ENCODE peak calls at places on chromosomes 12 and 14, in five cellular contexts. One of them, this sample, is unnamed.

GRCh38 chr14:37819155-37820015 is 224.0 kb downstream of the TTC6 start:
- DNase-seq in stomach: no peak
- DNase-seq in HCT116: no peak
- DNase-seq in K562: no peak
- DNase-seq in vagina: no peak
- DNase-seq in this sample: no peak

GRCh38 chr14:22646570-22647254 is 2.6 kb upstream of the OR6J1 start:
- DNase-seq in HCT116: no peak
- DNase-seq in stomach: no peak
- DNase-seq in K562: no peak
- DNase-seq in vagina: no peak
- DNase-seq in this sample: no peak

GRCh38 chr14:74848768-74849167 is 27.2 kb downstream of the PROX2 start:
- DNase-seq in vagina: no peak
- DNase-seq in K562: no peak
- DNase-seq in stomach: no peak
- DNase-seq in HCT116: no peak
- DNase-seq in this sample: no peak

GRCh38 chr12:105337391-105337790 is 6.9 kb downstream of the C12orf75 start:
- DNase-seq in stomach: no peak
- DNase-seq in HCT116: no peak
- DNase-seq in vagina: no peak
- DNase-seq in K562: no peak
- DNase-seq in this sample: no peak

GRCh38 chr14:103023881-103024473 is 33.4 kb downstream of the CDC42BPB start:
- DNase-seq in HCT116: no peak
- DNase-seq in stomach: no peak
- DNase-seq in vagina: no peak
- DNase-seq in K562: no peak
- DNase-seq in this sample: no peak

GRCh38 chr12:29796823-29797263 is 13.1 kb upstream of the TMTC1 start:
- DNase-seq in K562: no peak
- DNase-seq in HCT116: peak; percentile 29
- DNase-seq in stomach: no peak
- DNase-seq in vagina: no peak
- DNase-seq in this sample: no peak

GRCh38 chr14:23052182-23052623 is 5.1 kb downstream of the CDH24 start:
- DNase-seq in stomach: peak; percentile 68
- DNase-seq in HCT116: no peak
- DNase-seq in vagina: no peak
- DNase-seq in K562: peak; percentile 58
- DNase-seq in this sample: no peak

GRCh38 chr14:106286697-106287290 is 760.4 kb downstream of the TMEM121 start:
- DNase-seq in HCT116: no peak
- DNase-seq in K562: peak; percentile 41
- DNase-seq in vagina: no peak
- DNase-seq in stomach: no peak
- DNase-seq in this sample: no peak

GRCh38 chr14:31037709-31038221 is 11.6 kb upstream of the STRN3 start:
- DNase-seq in stomach: no peak
- DNase-seq in HCT116: no peak
- DNase-seq in vagina: no peak
- DNase-seq in K562: no peak
- DNase-seq in this sample: no peak

GRCh38 chr12:130976171-130976720 is 22.5 kb downstream of the ADGRD1 start:
- DNase-seq in vagina: peak; percentile 72
- DNase-seq in stomach: no peak
- DNase-seq in HCT116: no peak
- DNase-seq in K562: no peak
- DNase-seq in this sample: no peak

GRCh38 chr12:90575995-90576394 is 379.0 kb downstream of the CCER1 start:
- DNase-seq in HCT116: no peak
- DNase-seq in stomach: no peak
- DNase-seq in vagina: no peak
- DNase-seq in K562: no peak
- DNase-seq in this sample: no peak

DNA sequence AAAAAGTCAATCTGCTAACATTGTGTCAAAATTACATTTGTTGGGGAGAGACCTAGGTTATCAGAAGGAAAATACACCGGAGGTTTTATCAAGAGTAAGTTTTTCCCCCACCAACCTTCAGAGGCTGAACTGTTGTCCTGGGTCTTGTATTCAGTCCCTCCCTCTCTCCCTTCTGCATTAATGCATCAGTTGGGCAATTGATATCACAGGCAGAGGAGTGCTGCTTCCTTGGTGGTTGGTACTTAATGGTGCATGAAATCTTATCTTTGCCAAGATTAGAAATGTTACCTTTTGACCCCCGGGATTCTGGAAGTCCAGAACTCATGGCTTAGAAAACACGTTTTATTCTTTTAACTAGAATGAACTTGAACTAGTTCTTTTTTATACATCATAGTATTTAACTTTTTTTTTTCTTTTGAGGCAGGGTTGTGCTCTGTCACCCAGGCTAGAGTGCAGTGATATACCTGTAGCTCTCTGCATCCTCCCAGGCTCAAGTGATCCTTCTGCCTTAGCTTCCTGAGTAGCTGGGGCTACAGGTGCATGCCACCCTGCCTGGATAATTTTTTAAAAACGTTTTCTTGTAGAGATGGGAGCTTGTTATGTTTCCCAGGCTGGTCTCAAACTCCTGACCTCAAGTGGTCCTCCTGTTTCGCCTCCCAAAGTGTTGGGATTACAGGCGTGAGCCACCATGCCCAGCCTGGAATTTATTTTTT is 4.9 kb downstream of the PCBP2 start:
- DNase-seq in stomach: no peak
- DNase-seq in vagina: no peak
- DNase-seq in HCT116: no peak
- DNase-seq in K562: no peak
- DNase-seq in this sample: no peak
- TF ChIP-seq POLR2AphosphoS5 in stomach: peak; percentile 18
- TF ChIP-seq POLR2AphosphoS5 in vagina: no peak
- TF ChIP-seq POLR2AphosphoS5 in HCT116: peak; percentile 14
- TF ChIP-seq POLR2AphosphoS5 in K562: peak; percentile 42
- TF ChIP-seq POLR2AphosphoS5 in this sample: no peak

GRCh38 chr14:72444701-72445100 is 449.2 kb downstream of the DPF3 start:
- DNase-seq in vagina: no peak
- DNase-seq in stomach: no peak
- DNase-seq in K562: no peak
- DNase-seq in HCT116: no peak
- DNase-seq in this sample: no peak
- H3K27ac ChIP-seq in vagina: no peak overlapping the region
- H3K27ac ChIP-seq in stomach: no peak overlapping the region
- H3K27ac ChIP-seq in K562: no peak overlapping the region
- H3K27ac ChIP-seq in HCT116: no peak overlapping the region
- H3K27ac ChIP-seq in this sample: no peak overlapping the region

GRCh38 chr14:34059925-34060746 is 109.3 kb upstream of the EGLN3 start:
- DNase-seq in stomach: peak; percentile 85
- DNase-seq in K562: peak; percentile 88
- DNase-seq in vagina: no peak
- DNase-seq in HCT116: no peak
- DNase-seq in this sample: peak; percentile 83
- TF ChIP-seq POLR2A in stomach: no peak
- TF ChIP-seq POLR2A in K562: peak; percentile 63
- TF ChIP-seq POLR2A in vagina: no peak
- TF ChIP-seq POLR2A in HCT116: peak; percentile 63
- TF ChIP-seq POLR2A in this sample: peak; percentile 38

GRCh38 chr14:91388551-91388975 is 29.1 kb downstream of the CCDC88C start:
- DNase-seq in HCT116: no peak
- DNase-seq in K562: no peak
- DNase-seq in stomach: no peak
- DNase-seq in vagina: no peak
- DNase-seq in this sample: no peak
- TF ChIP-seq POLR2AphosphoS5 in HCT116: no peak
- TF ChIP-seq POLR2AphosphoS5 in K562: no peak
- TF ChIP-seq POLR2AphosphoS5 in stomach: peak; percentile 31
- TF ChIP-seq POLR2AphosphoS5 in vagina: no peak
- TF ChIP-seq POLR2AphosphoS5 in this sample: no peak

DNA sequence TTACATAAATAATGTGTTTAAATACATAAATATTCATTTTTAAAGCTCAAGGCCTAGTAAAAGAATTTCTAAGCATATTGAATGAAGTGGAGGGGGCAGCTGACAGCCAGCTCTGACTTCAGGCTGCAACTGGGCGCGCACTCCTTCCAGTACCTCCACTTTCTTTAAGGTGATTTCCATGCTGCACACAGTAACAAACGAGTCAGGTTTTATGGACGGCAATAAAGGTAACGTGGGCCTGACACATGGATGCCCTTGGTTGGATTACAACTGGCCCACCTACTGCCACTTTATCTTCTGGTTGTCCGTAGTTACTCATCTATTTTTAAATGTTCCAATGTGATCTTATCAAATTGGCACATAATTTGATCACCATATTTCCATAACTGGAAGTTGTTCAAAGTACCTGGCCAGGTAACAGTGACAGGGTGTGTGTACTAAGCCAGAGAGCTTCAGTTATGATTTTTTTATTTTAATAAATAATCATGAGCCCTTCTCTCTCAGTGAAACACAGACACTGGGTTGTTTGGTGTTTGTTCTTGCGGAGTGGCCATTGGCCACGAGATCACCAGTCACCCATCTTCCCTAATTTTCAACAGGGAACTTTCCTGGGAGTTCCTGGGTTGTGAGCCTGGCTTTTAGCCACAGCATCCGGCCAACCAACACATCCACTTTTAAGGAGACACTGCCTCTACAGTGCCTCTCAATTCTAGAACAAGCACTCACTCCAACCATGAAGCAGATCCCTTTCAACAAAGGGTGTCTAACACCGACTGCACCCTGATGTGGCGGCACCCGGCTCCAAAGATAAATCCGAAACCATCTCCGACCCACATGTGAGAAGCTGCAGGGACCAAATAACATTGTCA is 50.2 kb downstream of the FOXN3 start:
- DNase-seq in vagina: no peak
- DNase-seq in K562: no peak
- DNase-seq in HCT116: no peak
- DNase-seq in stomach: no peak
- DNase-seq in this sample: no peak
- H3K27ac ChIP-seq in vagina: no peak overlapping the region
- H3K27ac ChIP-seq in K562: no peak overlapping the region
- H3K27ac ChIP-seq in HCT116: no peak overlapping the region
- H3K27ac ChIP-seq in stomach: peak overlapping the region; percentile 67
- H3K27ac ChIP-seq in this sample: peak overlapping the region; percentile 60

This sample was measured in suprapubic skin.